ENCODE peak calls at places on chromosomes 12 and 14, in ten cellular contexts. One of them, this sample, is unnamed.

GRCh38 chr14:75979071-75979571 is 2.7 kb downstream of the TGFB3 start:
- DNase-seq in bronchial epithelial cell: no peak
- DNase-seq in activated effector memory CD4-positive, alpha-beta T cell treated with Interleukin-2 at 50 U/mL for 16 hours: no peak
- DNase-seq in transverse colon: peak
- DNase-seq in midbrain: peak
- DNase-seq in Daoy: peak
- DNase-seq in lung: no peak
- DNase-seq in PC-9: no peak
- DNase-seq in A549: peak
- DNase-seq in neuronal stem cell: no peak
- DNase-seq in this sample: peak

GRCh38 chr12:3035815-3036702 is 41.1 kb upstream of the TSPAN9 start:
- DNase-seq in transverse colon: no peak
- DNase-seq in activated effector memory CD4-positive, alpha-beta T cell treated with Interleukin-2 at 50 U/mL for 16 hours: no peak
- DNase-seq in neuronal stem cell: no peak
- DNase-seq in lung: no peak
- DNase-seq in PC-9: no peak
- DNase-seq in bronchial epithelial cell: no peak
- DNase-seq in midbrain: peak
- DNase-seq in Daoy: no peak
- DNase-seq in A549: no peak
- DNase-seq in this sample: no peak

GRCh38 chr12:108823804-108824203 is 33.6 kb downstream of the SSH1 start:
- DNase-seq in transverse colon: no peak
- DNase-seq in Daoy: peak
- DNase-seq in A549: no peak
- DNase-seq in midbrain: no peak
- DNase-seq in lung: no peak
- DNase-seq in bronchial epithelial cell: no peak
- DNase-seq in neuronal stem cell: no peak
- DNase-seq in PC-9: no peak
- DNase-seq in activated effector memory CD4-positive, alpha-beta T cell treated with Interleukin-2 at 50 U/mL for 16 hours: no peak
- DNase-seq in this sample: no peak

GRCh38 chr14:64510127-64510808 is 5.7 kb downstream of the ZBTB1 start:
- DNase-seq in midbrain: no peak
- DNase-seq in activated effector memory CD4-positive, alpha-beta T cell treated with Interleukin-2 at 50 U/mL for 16 hours: no peak
- DNase-seq in PC-9: no peak
- DNase-seq in A549: no peak
- DNase-seq in transverse colon: no peak
- DNase-seq in Daoy: no peak
- DNase-seq in neuronal stem cell: no peak
- DNase-seq in lung: no peak
- DNase-seq in bronchial epithelial cell: no peak
- DNase-seq in this sample: no peak

GRCh38 chr12:100464529-100464928 is 9.1 kb upstream of the NR1H4 start:
- DNase-seq in activated effector memory CD4-positive, alpha-beta T cell treated with Interleukin-2 at 50 U/mL for 16 hours: no peak
- DNase-seq in neuronal stem cell: no peak
- DNase-seq in A549: no peak
- DNase-seq in transverse colon: no peak
- DNase-seq in PC-9: no peak
- DNase-seq in bronchial epithelial cell: no peak
- DNase-seq in midbrain: no peak
- DNase-seq in Daoy: no peak
- DNase-seq in lung: no peak
- DNase-seq in this sample: no peak

GRCh38 chr12:40152783-40153383 is 47.0 kb upstream of the SLC2A13 start:
- DNase-seq in midbrain: no peak
- DNase-seq in lung: peak
- DNase-seq in transverse colon: peak
- DNase-seq in neuronal stem cell: peak
- DNase-seq in Daoy: peak
- DNase-seq in A549: no peak
- DNase-seq in bronchial epithelial cell: peak
- DNase-seq in PC-9: peak
- DNase-seq in activated effector memory CD4-positive, alpha-beta T cell treated with Interleukin-2 at 50 U/mL for 16 hours: peak
- DNase-seq in this sample: peak

GRCh38 chr12:103596981-103597380 is 9.9 kb downstream of the STAB2 start:
- DNase-seq in midbrain: no peak
- DNase-seq in PC-9: no peak
- DNase-seq in transverse colon: no peak
- DNase-seq in bronchial epithelial cell: no peak
- DNase-seq in lung: no peak
- DNase-seq in activated effector memory CD4-positive, alpha-beta T cell treated with Interleukin-2 at 50 U/mL for 16 hours: no peak
- DNase-seq in neuronal stem cell: no peak
- DNase-seq in Daoy: no peak
- DNase-seq in A549: no peak
- DNase-seq in this sample: no peak

GRCh38 chr12:92866418-92866817 is 62.7 kb downstream of the EEA1 start:
- DNase-seq in bronchial epithelial cell: peak
- DNase-seq in A549: no peak
- DNase-seq in Daoy: no peak
- DNase-seq in activated effector memory CD4-positive, alpha-beta T cell treated with Interleukin-2 at 50 U/mL for 16 hours: no peak
- DNase-seq in midbrain: no peak
- DNase-seq in lung: no peak
- DNase-seq in PC-9: no peak
- DNase-seq in neuronal stem cell: no peak
- DNase-seq in transverse colon: no peak
- DNase-seq in this sample: no peak

GRCh38 chr14:85558505-85558904 is 28.6 kb downstream of the FLRT2 start:
- DNase-seq in activated effector memory CD4-positive, alpha-beta T cell treated with Interleukin-2 at 50 U/mL for 16 hours: no peak
- DNase-seq in A549: no peak
- DNase-seq in transverse colon: no peak
- DNase-seq in bronchial epithelial cell: no peak
- DNase-seq in lung: no peak
- DNase-seq in PC-9: no peak
- DNase-seq in midbrain: no peak
- DNase-seq in Daoy: no peak
- DNase-seq in neuronal stem cell: no peak
- DNase-seq in this sample: no peak

GRCh38 chr12:2429032-2429431 is 365.7 kb upstream of the FKBP4 start:
- DNase-seq in midbrain: no peak
- DNase-seq in Daoy: peak
- DNase-seq in lung: no peak
- DNase-seq in PC-9: no peak
- DNase-seq in transverse colon: no peak
- DNase-seq in A549: no peak
- DNase-seq in activated effector memory CD4-positive, alpha-beta T cell treated with Interleukin-2 at 50 U/mL for 16 hours: no peak
- DNase-seq in neuronal stem cell: no peak
- DNase-seq in bronchial epithelial cell: no peak
- DNase-seq in this sample: no peak

GRCh38 chr12:107288414-107289125 is 195.2 kb upstream of the CRY1 start:
- DNase-seq in PC-9: no peak
- DNase-seq in activated effector memory CD4-positive, alpha-beta T cell treated with Interleukin-2 at 50 U/mL for 16 hours: no peak
- DNase-seq in midbrain: no peak
- DNase-seq in neuronal stem cell: no peak
- DNase-seq in Daoy: no peak
- DNase-seq in A549: no peak
- DNase-seq in transverse colon: no peak
- DNase-seq in lung: no peak
- DNase-seq in bronchial epithelial cell: no peak
- DNase-seq in this sample: no peak

GRCh38 chr12:96195845-96196451 is 1.8 kb downstream of the ELK3 start:
- DNase-seq in midbrain: no peak
- DNase-seq in transverse colon: peak
- DNase-seq in neuronal stem cell: no peak
- DNase-seq in PC-9: peak
- DNase-seq in lung: no peak
- DNase-seq in Daoy: peak
- DNase-seq in activated effector memory CD4-positive, alpha-beta T cell treated with Interleukin-2 at 50 U/mL for 16 hours: peak
- DNase-seq in A549: peak
- DNase-seq in bronchial epithelial cell: peak
- DNase-seq in this sample: no peak

GRCh38 chr12:115468087-115468510 is 784.1 kb upstream of the TBX3 start:
- DNase-seq in lung: no peak
- DNase-seq in activated effector memory CD4-positive, alpha-beta T cell treated with Interleukin-2 at 50 U/mL for 16 hours: no peak
- DNase-seq in transverse colon: peak
- DNase-seq in PC-9: no peak
- DNase-seq in A549: peak
- DNase-seq in neuronal stem cell: no peak
- DNase-seq in Daoy: peak
- DNase-seq in bronchial epithelial cell: peak
- DNase-seq in midbrain: no peak
- DNase-seq in this sample: no peak

This sample was measured in testis.